ENCODE peak calls at places on chromosomes 1 and 21, in six cellular contexts. D, I, E, L, H and P are unnamed samples.

GRCh38 chr1:26034504-26035202 is 11.3 kb downstream of the SLC30A2 start:
- DNase-seq in D (no peak), I (no peak), E (no peak), L (no peak), H (no peak), P (no peak)

GRCh38 chr1:27522860-27523665 is 33.1 kb upstream of the WASF2 start:
- DNase-seq in D (no peak), I (peak; percentile 52), E (no peak), L (no peak), H (peak; percentile 78), P (no peak)

GRCh38 chr1:213327318-213327667 is 276.3 kb downstream of the RPS6KC1 start:
- DNase-seq in D (no peak), I (no peak), E (no peak), L (peak; percentile 23), H (no peak), P (peak; percentile 1)

GRCh38 chr1:40893946-40894345 is 31.8 kb upstream of the CITED4 start:
- DNase-seq in D (no peak), I (no peak), E (no peak), L (no peak), H (no peak), P (no peak)

GRCh38 chr1:177848577-177848976 is 121.3 kb downstream of the SEC16B start:
- DNase-seq in D (no peak), I (no peak), E (no peak), L (no peak), H (no peak), P (no peak)

GRCh38 chr1:239816090-239816812 is 275.4 kb upstream of the FMN2 start:
- DNase-seq in D (no peak), I (peak; percentile 23), E (no peak), L (peak; percentile 85), H (no peak), P (no peak)

GRCh38 chr1:202367200-202367742 is 18.8 kb downstream of the PPP1R12B start:
- DNase-seq in D (no peak), I (no peak), E (no peak), L (no peak), H (no peak), P (no peak)

GRCh38 chr1:18077657-18078215 is 29.9 kb upstream of the IGSF21 start:
- DNase-seq in D (no peak), I (no peak), E (no peak), L (no peak), H (no peak), P (no peak)

GRCh38 chr1:172909606-172910326 is 141.0 kb downstream of the TNFSF18 start:
- DNase-seq in D (no peak), I (no peak), E (no peak), L (no peak), H (no peak), P (no peak)

GRCh38 chr1:108016451-108016920 is 51.5 kb upstream of the VAV3 start:
- DNase-seq in D (no peak), I (no peak), E (no peak), L (no peak), H (peak; percentile 58), P (no peak)

GRCh38 chr1:211551628-211552465 is 27.1 kb downstream of the SLC30A1 start:
- DNase-seq in D (no peak), I (peak; percentile 19), E (no peak), L (no peak), H (no peak), P (no peak)

GRCh38 chr1:21338568-21339401 is 48.5 kb upstream of the ECE1 start:
- DNase-seq in D (no peak), I (peak; percentile 91), E (no peak), L (no peak), H (no peak), P (no peak)

GRCh38 chr21:35395728-35396127 is 346.6 kb upstream of the RUNX1 start:
- DNase-seq in D (no peak), I (no peak), E (no peak), L (no peak), H (no peak), P (no peak)

DNA sequence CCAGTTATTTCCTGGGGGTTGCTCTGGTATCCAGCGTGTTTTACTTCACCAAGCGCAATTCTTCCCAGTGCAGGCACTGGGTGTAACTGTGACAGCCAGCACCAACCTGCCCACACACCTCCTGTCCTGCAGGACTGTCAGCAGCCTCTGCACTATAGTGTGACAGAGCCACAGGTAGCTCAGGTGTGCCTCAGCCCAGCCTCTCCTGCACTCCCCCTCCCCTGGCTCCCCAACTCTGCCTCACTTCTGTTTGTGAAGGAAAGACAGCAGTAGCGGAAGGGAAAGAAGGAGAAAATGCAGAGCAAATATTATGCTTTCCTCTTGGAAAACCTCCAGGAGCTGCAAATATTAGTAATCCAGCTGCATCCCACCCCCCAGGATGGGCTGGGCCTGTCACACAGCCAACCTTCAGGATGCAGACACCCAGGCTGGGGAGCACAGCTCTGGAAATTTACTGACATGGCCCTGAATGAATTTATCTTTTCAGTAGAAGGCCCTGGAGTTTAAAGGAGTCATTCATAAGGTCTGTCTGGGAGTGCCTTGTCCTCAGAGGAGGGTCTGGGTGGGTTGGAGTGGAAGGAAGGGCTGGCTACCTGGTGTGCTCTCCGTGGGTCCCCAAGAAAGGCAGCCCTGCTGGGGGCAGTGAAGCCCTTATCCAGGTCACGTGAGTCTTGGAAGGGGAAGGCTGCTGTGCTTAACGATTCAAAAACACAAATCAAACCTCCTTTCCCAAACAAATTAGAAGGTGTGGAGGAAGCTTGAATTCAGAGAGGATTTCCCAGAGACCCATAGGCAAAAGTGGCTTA is 20.9 kb downstream of the CAPN2 start:
- DNase-seq in D (no peak), I (peak; percentile 23), E (no peak), L (no peak), H (no peak), P (no peak)
- TF ChIP-seq ZNF274 in D (no peak), I (no peak), E (no peak), L (no peak), H (no peak), P (no peak)

DNA sequence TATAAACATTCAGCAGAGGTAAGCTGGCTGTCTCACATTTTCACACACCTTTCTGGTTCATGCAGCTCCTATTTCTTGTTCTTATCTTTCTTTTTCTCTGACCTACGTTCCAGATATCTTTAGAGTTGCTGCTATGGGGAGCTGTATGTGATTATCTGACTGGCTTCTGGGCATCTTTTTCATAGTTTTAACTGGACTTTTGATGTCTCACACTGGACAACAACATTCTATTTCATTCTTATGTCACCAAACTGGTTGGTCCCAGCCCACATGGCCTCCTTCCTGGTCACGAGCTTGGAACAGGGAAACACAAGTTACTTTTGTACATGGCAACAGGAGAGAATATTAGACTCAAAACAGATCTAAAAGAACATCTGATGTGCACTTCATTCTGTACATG is 7.7 kb upstream of the CLDN8 start:
- DNase-seq in D (no peak), I (no peak), E (no peak), L (no peak), H (no peak), P (no peak)
- TF ChIP-seq ZNF274 in D (no peak), I (no peak), E (no peak), L (no peak), H (no peak), P (no peak)

GRCh38 chr1:103111926-103112325 is 3.6 kb upstream of the COL11A1 start:
- DNase-seq in D (no peak), I (no peak), E (no peak), L (no peak), H (no peak), P (no peak)
- TF ChIP-seq ZNF274 in D (no peak), I (no peak), E (no peak), L (no peak), H (no peak), P (no peak)

GRCh38 chr1:37925316-37925715 is 21.5 kb downstream of the INPP5B start:
- DNase-seq in D (no peak), I (no peak), E (no peak), L (no peak), H (no peak), P (no peak)
- TF ChIP-seq ZNF274 in D (no peak), I (no peak), E (no peak), L (no peak), H (no peak), P (no peak)

GRCh38 chr1:185996211-185996610 is 262.0 kb downstream of the HMCN1 start:
- DNase-seq in D (no peak), I (no peak), E (no peak), L (no peak), H (no peak), P (no peak)
- TF ChIP-seq ZNF274 in D (no peak), I (no peak), E (no peak), L (no peak), H (no peak), P (no peak)

GRCh38 chr1:242522304-242522945 is 2.1 kb downstream of the PLD5 start:
- DNase-seq in D (no peak), I (no peak), E (no peak), L (no peak), H (no peak), P (no peak)

GRCh38 chr1:242524571-242525359 is at the start of gene PLD5:
- DNase-seq in D (no peak), I (no peak), E (no peak), L (peak; percentile 40), H (peak; percentile 41), P (peak; percentile 70)

GRCh38 chr1:242525360-242525722 is 844 bp upstream of the PLD5 start:
- DNase-seq in D (no peak), I (no peak), E (no peak), L (no peak), H (no peak), P (no peak)

GRCh38 chr1:242523282-242523967 is 1.1 kb downstream of the PLD5 start:
- DNase-seq in D (no peak), I (no peak), E (no peak), L (peak; percentile 27), H (no peak), P (no peak)

DNA sequence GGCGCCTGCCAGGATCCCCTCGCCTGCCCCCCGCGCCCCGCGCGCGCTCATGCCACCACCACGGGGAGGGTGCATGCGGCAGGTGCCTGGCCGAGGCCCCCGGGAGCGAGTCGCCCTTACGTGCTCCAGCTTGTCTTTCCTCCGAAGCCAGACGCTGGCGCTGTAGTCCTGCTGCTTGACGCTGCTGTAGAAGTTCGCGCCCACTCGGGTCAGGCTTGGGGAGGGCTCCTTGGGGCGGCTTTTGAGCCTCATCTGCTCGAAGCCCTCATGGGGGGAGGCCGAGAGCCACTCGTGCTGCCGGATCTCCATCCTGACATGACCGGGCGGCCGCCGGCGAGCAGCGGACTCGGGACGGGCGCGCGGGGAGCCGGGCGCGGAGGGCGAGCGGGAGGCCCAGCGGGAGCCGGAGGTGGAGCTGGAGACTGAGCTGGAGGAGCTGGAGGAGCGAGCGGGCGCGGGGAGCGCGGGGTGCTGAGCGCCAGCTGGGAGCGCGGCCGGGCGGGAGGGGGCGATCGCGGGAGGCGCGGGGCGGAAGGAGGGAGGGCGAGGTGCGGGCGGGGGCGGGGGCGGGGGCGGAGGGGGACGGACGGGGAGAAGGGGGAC is 428 bp downstream of the PLD5 start:
- DNase-seq in D (no peak), I (no peak), E (no peak), L (peak; percentile 80), H (peak; percentile 58), P (peak; percentile 15)
- TF ChIP-seq ZNF274 in D (no peak), I (no peak), E (no peak), L (no peak), H (no peak), P (no peak)